ENCODE peak calls at places on chromosomes 3 and 15, in ten cellular contexts. X, E, S, Y, I, W, M, A, U and N are unnamed samples.

GRCh38 chr15:60374628-60375081 is 23.1 kb downstream of the ANXA2 start:
- DNase-seq in I (no peak), S (peak; percentile 99), M (no peak), X (no peak), A (peak; percentile 93), W (no peak), E (peak; percentile 90), U (no peak), Y (peak; percentile 21), N (peak; percentile 99)

GRCh38 chr3:23611737-23612295 is 193.9 kb upstream of the UBE2E1 start:
- DNase-seq in M (no peak), U (peak; percentile 87), Y (no peak), A (peak; percentile 65), I (no peak), W (no peak), S (peak; percentile 91), E (no peak), X (peak; percentile 87), N (no peak)

GRCh38 chr3:70358978-70359580 is 46.6 kb upstream of the MDFIC2 start:
- DNase-seq in M (peak; percentile 14), W (no peak), A (peak; percentile 60), E (peak; percentile 10), U (no peak), X (no peak), S (peak; percentile 43), Y (peak; percentile 16), I (no peak), N (peak; percentile 37)

GRCh38 chr15:88509964-88510363 is 36.5 kb downstream of the DET1 start:
- DNase-seq in I (no peak), X (no peak), U (no peak), M (no peak), Y (no peak), E (no peak), A (no peak), S (no peak), W (no peak), N (no peak)

GRCh38 chr15:43776101-43776717 is 557 bp downstream of the ELL3 start:
- DNase-seq in S (no peak), E (no peak), X (no peak), A (no peak), W (no peak), Y (no peak), I (no peak), M (no peak), U (no peak), N (no peak)

GRCh38 chr3:21979706-21980105 is 228.7 kb upstream of the ZNF385D start:
- DNase-seq in U (no peak), I (no peak), E (no peak), M (no peak), X (no peak), S (peak; percentile 2), Y (no peak), W (no peak), A (peak; percentile 5), N (peak; percentile 55)

GRCh38 chr3:149662240-149662887 is 4.5 kb upstream of the WWTR1 start:
- DNase-seq in S (peak; percentile 42), A (no peak), W (no peak), E (no peak), I (no peak), U (no peak), Y (no peak), M (no peak), X (no peak), N (no peak)

GRCh38 chr15:59312199-59312598 is 60.5 kb downstream of the MYO1E start:
- DNase-seq in Y (no peak), S (no peak), X (no peak), M (no peak), E (no peak), I (no peak), A (no peak), U (no peak), W (no peak), N (no peak)

GRCh38 chr15:78992416-78993256 is 47.8 kb upstream of the CTSH start:
- DNase-seq in S (no peak), I (no peak), W (no peak), E (no peak), Y (no peak), X (peak; percentile 38), U (no peak), M (peak; percentile 49), A (peak; percentile 45), N (no peak)

GRCh38 chr3:108223928-108224327 is 1.7 kb upstream of the IFT57 start:
- DNase-seq in Y (no peak), S (peak; percentile 48), W (no peak), E (peak; percentile 11), I (no peak), M (peak; percentile 24), A (peak; percentile 81), U (no peak), X (no peak), N (peak; percentile 35)

GRCh38 chr3:58621086-58621830 is 44.1 kb upstream of the FAM107A start:
- DNase-seq in S (no peak), W (no peak), X (no peak), I (no peak), Y (no peak), M (no peak), E (no peak), U (no peak), A (no peak), N (no peak)

GRCh38 chr15:68658151-68658550 is 79.4 kb downstream of the CORO2B start:
- DNase-seq in U (peak; percentile 41), M (no peak), Y (no peak), S (no peak), X (no peak), A (no peak), E (no peak), I (no peak), W (no peak), N (no peak)

GRCh38 chr15:101497017-101497416 is 7.5 kb upstream of the PCSK6 start:
- DNase-seq in A (no peak), W (no peak), I (no peak), S (no peak), Y (no peak), X (no peak), U (no peak), M (no peak), E (no peak), N (no peak)

GRCh38 chr3:127688416-127689265 is 15.9 kb downstream of the ABTB1 start:
- DNase-seq in U (no peak), E (no peak), S (peak; percentile 65), Y (no peak), M (no peak), X (peak; percentile 71), W (no peak), A (peak; percentile 33), I (no peak), N (no peak)